ENCODE peak calls at places on chromosomes 11 and 22, in six cellular contexts. Z is gastrocnemius medialis, T is left ventricle myocardium inferior, V is upper lobe of right lung, W is psoas muscle, P is esophagus squamous epithelium. L is an unnamed sample.
A peak's percentile ranks its signal among the peaks of the same experiment; 100 is the strongest.

GRCh38 chr22:49547751-49548239 is 279.9 kb downstream of the BRD1 start:
- DNase-seq in P (no peak), W (peak; percentile 34), V (peak; percentile 51), T (no peak), Z (no peak), L (peak; percentile 36)

GRCh38 chr11:34624069-34624468 is 3.2 kb downstream of the EHF start:
- DNase-seq in Z (no peak), T (no peak), V (peak; percentile 79), P (no peak), W (no peak), L (no peak)

GRCh38 chr11:10731064-10731680 is 19.9 kb upstream of the CTR9 start:
- DNase-seq in T (no peak), Z (no peak), W (no peak), P (no peak), V (no peak), L (no peak)

GRCh38 chr11:130449246-130449990 is 973 bp downstream of the ADAMTS15 start:
- DNase-seq in P (no peak), V (peak; percentile 69), W (no peak), Z (no peak), T (no peak), L (peak; percentile 72)

GRCh38 chr11:70799386-70799785 is 401.1 kb downstream of the CTTN start:
- DNase-seq in P (no peak), T (no peak), W (no peak), Z (no peak), V (peak; percentile 26), L (no peak)

GRCh38 chr22:38467904-38468760 is at the start of gene KDELR3:
- DNase-seq in V (peak; percentile 86), T (peak; percentile 72), W (peak; percentile 73), Z (no peak), P (no peak), L (peak; percentile 74)

GRCh38 chr11:18329196-18329870 is 7.0 kb downstream of the GTF2H1 start:
- DNase-seq in P (no peak), T (no peak), W (no peak), Z (no peak), V (no peak), L (no peak)

GRCh38 chr11:119340335-119341221 is at the start of gene C1QTNF5:
- DNase-seq in V (peak; percentile 88), P (no peak), W (peak; percentile 90), T (peak; percentile 91), Z (peak; percentile 67), L (peak; percentile 79)

GRCh38 chr11:111586305-111586915 is 15.8 kb upstream of the SIK2 start:
- DNase-seq in P (no peak), T (no peak), W (no peak), Z (no peak), V (no peak), L (no peak)

GRCh38 chr11:133956650-133957633 is at the start of gene IGSF9B:
- DNase-seq in V (peak; percentile 93), Z (peak; percentile 80), T (peak; percentile 88), W (peak; percentile 92), P (no peak), L (peak; percentile 98)

GRCh38 chr11:77672276-77672675 is 34.7 kb upstream of the CLNS1A start:
- DNase-seq in V (no peak), P (no peak), W (no peak), T (no peak), Z (peak; percentile 33), L (no peak)

GRCh38 chr11:70607561-70607960 is 209.2 kb downstream of the CTTN start:
- DNase-seq in W (peak; percentile 19), P (no peak), Z (no peak), T (no peak), V (no peak), L (no peak)

GRCh38 chr11:92801685-92802084 is 167.8 kb upstream of the MTNR1B start:
- DNase-seq in Z (no peak), T (no peak), W (no peak), P (no peak), V (no peak), L (no peak)

GRCh38 chr11:8082391-8083087 is 1.5 kb downstream of the TUB start:
- DNase-seq in Z (no peak), V (peak; percentile 19), W (no peak), P (no peak), T (no peak), L (peak; percentile 82)

GRCh38 chr11:65620666-65621065 is 5.1 kb downstream of the PCNX3 start:
- DNase-seq in W (no peak), Z (no peak), V (no peak), T (no peak), P (no peak), L (no peak)

GRCh38 chr11:112697371-112697770 is 263.8 kb upstream of the NCAM1 start:
- DNase-seq in T (no peak), Z (no peak), W (no peak), P (no peak), V (no peak), L (no peak)

GRCh38 chr11:35144103-35144741 is 5.3 kb downstream of the CD44 start:
- DNase-seq in P (no peak), W (no peak), V (peak; percentile 67), T (no peak), Z (no peak), L (no peak)

GRCh38 chr22:38735465-38736256 is 20.1 kb downstream of the SUN2 start:
- DNase-seq in W (peak; percentile 54), P (no peak), Z (no peak), T (peak; percentile 7), V (no peak), L (no peak)

GRCh38 chr11:67645521-67646457 is 4.7 kb downstream of the ACY3 start:
- DNase-seq in Z (no peak), T (no peak), W (no peak), P (no peak), V (no peak), L (peak; percentile 81)

GRCh38 chr11:88402192-88402715 is 64.7 kb upstream of the CTSC start:
- DNase-seq in V (no peak), T (no peak), W (no peak), P (no peak), Z (no peak), L (no peak)

GRCh38 chr11:131688056-131688693 is 317.8 kb downstream of the NTM start:
- DNase-seq in P (no peak), T (peak; percentile 47), W (peak; percentile 72), Z (no peak), V (peak; percentile 76), L (peak; percentile 92)

GRCh38 chr22:28911279-28911640 is 27.9 kb downstream of the ZNRF3 start:
- DNase-seq in P (no peak), W (no peak), T (no peak), Z (no peak), V (no peak), L (no peak)

GRCh38 chr22:28909375-28909774 is 26.0 kb downstream of the ZNRF3 start:
- DNase-seq in P (no peak), V (no peak), Z (no peak), W (no peak), T (no peak), L (no peak)

GRCh38 chr22:28907311-28908008 is 24.1 kb downstream of the ZNRF3 start:
- DNase-seq in W (no peak), V (no peak), T (no peak), Z (no peak), P (no peak), L (no peak)

GRCh38 chr22:28911777-28912669 is 28.7 kb downstream of the ZNRF3 start:
- DNase-seq in W (no peak), Z (no peak), P (no peak), T (no peak), V (no peak), L (no peak)

GRCh38 chr22:28910575-28911278 is 27.4 kb downstream of the ZNRF3 start:
- DNase-seq in V (no peak), P (no peak), W (no peak), T (no peak), Z (no peak), L (no peak)
- H3K4me1 ChIP-seq in V (peaks cover 38% of the 10 kb centered on the region), P (peaks cover 67% of the 10 kb centered on the region), W (peaks cover 49% of the 10 kb centered on the region), T (peaks cover 47% of the 10 kb centered on the region), Z (peaks cover 32% of the 10 kb centered on the region), L (peaks cover 17% of the 10 kb centered on the region)

DNA sequence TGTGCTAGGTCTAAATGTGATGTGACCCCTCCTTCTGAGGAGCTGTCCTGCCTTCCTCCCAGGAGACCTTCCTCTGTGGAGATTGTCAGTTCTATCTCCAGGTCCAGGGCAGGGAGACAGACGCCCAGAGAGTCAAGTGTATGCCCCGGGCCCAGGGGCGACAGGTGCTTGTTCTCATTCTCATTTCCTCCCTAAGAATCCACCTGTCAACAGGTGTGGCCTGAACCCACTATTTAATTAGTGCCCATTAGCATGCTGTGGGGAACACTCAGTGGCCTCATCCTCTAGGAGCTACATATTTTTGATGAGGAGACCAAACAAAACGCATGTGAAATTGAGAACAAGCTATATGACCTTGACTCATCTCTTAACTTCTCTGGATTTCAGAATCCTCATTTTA is 9.5 kb downstream of the PKNOX2 start:
- DNase-seq in V (no peak), W (no peak), P (no peak), T (no peak), Z (no peak), L (no peak)
- H3K4me1 ChIP-seq in V (peaks cover 9% of the 10 kb centered on the region), W (peaks cover 41% of the 10 kb centered on the region), P (peaks cover 21% of the 10 kb centered on the region), T (peaks cover 32% of the 10 kb centered on the region), Z (peaks cover 30% of the 10 kb centered on the region), L (peaks cover 11% of the 10 kb centered on the region)

GRCh38 chr22:21735198-21736083 is at the start of gene YPEL1:
- DNase-seq in T (peak; percentile 97), P (peak; percentile 71), W (peak; percentile 98), V (peak; percentile 99), Z (peak; percentile 96), L (peak; percentile 99)

GRCh38 chr22:21738081-21738480 is 2.5 kb upstream of the YPEL1 start:
- DNase-seq in T (no peak), Z (no peak), P (no peak), W (no peak), V (no peak), L (no peak)

GRCh38 chr22:21736948-21737347 is 1.4 kb upstream of the YPEL1 start:
- DNase-seq in Z (no peak), V (no peak), W (no peak), P (no peak), T (no peak), L (no peak)

GRCh38 chr22:21734540-21735197 is 925 bp downstream of the YPEL1 start:
- DNase-seq in W (no peak), T (no peak), Z (no peak), P (no peak), V (no peak), L (no peak)

GRCh38 chr22:21736084-21736642 is 569 bp upstream of the YPEL1 start:
- DNase-seq in Z (no peak), T (no peak), V (no peak), W (no peak), P (no peak), L (no peak)
- H3K4me1 ChIP-seq in Z (peaks cover 9% of the 10 kb centered on the region), T (peaks cover 19% of the 10 kb centered on the region), V (peaks cover 14% of the 10 kb centered on the region), W (peaks cover 20% of the 10 kb centered on the region), P (peaks cover 20% of the 10 kb centered on the region), L (no peaks in the 10 kb centered on the region)

DNA sequence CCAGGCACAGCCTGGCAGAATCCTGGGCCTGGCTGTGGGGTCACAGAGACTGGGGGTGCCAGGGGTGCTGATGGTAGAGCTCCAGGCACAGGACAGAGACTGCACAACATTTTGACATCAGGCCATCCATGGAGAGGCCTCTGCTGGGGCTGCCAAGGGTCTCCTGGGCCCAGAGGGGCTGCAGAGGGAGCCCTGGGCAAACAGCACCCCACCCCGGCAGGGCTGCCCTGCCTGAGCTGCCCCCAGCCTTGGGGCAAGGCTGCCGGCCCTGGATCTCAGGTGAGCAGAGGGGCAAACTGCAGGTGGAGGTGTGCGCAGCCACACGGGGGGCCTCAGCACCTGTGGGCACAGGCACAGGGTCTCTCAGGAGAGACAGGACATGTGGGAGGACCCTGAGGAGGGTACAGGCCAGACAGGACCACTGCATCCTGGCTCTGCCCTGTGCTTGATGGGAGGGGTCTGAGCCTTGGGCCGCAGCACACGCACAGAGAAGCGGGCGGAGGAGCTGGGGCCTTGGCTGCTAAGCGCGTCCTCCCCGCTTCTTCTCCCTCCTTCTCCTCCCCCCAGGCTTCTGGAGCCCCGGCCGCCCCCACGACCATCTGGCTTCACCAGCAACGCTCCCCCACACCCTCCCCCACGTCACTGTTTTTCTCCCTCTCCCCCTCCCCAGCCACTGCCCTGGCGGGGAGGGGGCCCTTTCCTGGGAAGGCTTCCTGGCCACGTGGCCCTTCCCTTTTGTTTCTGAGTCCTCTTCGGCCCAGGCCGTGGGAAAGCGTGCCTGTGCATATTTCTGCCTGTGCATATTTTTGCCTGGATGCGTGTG is 28.0 kb downstream of the RTN4R start:
- DNase-seq in Z (no peak), V (no peak), P (no peak), W (no peak), T (peak; percentile 29), L (no peak)
- H3K4me1 ChIP-seq in Z (peaks cover 14% of the 10 kb centered on the region), V (peaks cover 34% of the 10 kb centered on the region), P (peaks cover 79% of the 10 kb centered on the region), W (peaks cover 12% of the 10 kb centered on the region), T (peaks cover 65% of the 10 kb centered on the region), L (peaks cover 17% of the 10 kb centered on the region)

L was measured in endodermal cell.